ENCODE peak calls at places on chromosomes 12 and 14, in six cellular contexts. L is stimulated activated naive CD4-positive, alpha-beta T cell; T is activated CD8-positive, alpha-beta memory T cell treated with anti-CD3 and anti-CD28 coated beads for 4 hours; X is stimulated activated CD4-positive, alpha-beta T cell treated with anti-CD3 and anti-CD28 coated beads, Interleukin-15, amount 100 ng/mL, for 24 hours; S is MV-4-11; G is NCI-H1694. P is an unnamed sample.

GRCh38 chr14:88189040-88189839 is 133.8 kb downstream of the KCNK10 start:
- DNase-seq in L (peak; percentile 18), T (no peak), X (peak; percentile 74), S (peak; percentile 77), G (peak; percentile 97), P (peak; percentile 77)

GRCh38 chr12:16347391-16348298 is at the start of gene MGST1:
- DNase-seq in L (no peak), T (no peak), X (no peak), S (peak; percentile 52), G (no peak), P (peak; percentile 70)

GRCh38 chr12:121568971-121569808 is 11.6 kb downstream of the KDM2B start:
- DNase-seq in L (no peak), T (no peak), X (no peak), S (no peak), G (no peak), P (no peak)

GRCh38 chr12:15427913-15428312 is 105.6 kb downstream of the PTPRO start:
- DNase-seq in L (no peak), T (no peak), X (no peak), S (no peak), G (no peak), P (no peak)

GRCh38 chr12:10634427-10634826 is 21.0 kb upstream of the MAGOHB start:
- DNase-seq in L (no peak), T (no peak), X (no peak), S (no peak), G (no peak), P (peak; percentile 48)

GRCh38 chr12:6284273-6284672 is 26.2 kb upstream of the PLEKHG6 start:
- DNase-seq in L (no peak), T (no peak), X (no peak), S (no peak), G (no peak), P (no peak)

GRCh38 chr14:85437143-85437542 is 92.8 kb upstream of the FLRT2 start:
- DNase-seq in L (no peak), T (no peak), X (no peak), S (no peak), G (no peak), P (peak; percentile 26)

GRCh38 chr12:68785358-68785757 is 22.6 kb upstream of the MDM2 start:
- DNase-seq in L (no peak), T (no peak), X (no peak), S (peak; percentile 39), G (no peak), P (peak; percentile 78)

GRCh38 chr14:33679461-33680225 is 271.2 kb downstream of the EGLN3 start:
- DNase-seq in L (no peak), T (no peak), X (no peak), S (no peak), G (no peak), P (no peak)

GRCh38 chr14:104554608-104555401 is 24.8 kb upstream of the C14orf180 start:
- DNase-seq in L (no peak), T (no peak), X (no peak), S (no peak), G (peak; percentile 74), P (no peak)

GRCh38 chr12:78406776-78407335 is 457.7 kb upstream of the SYT1 start:
- DNase-seq in L (no peak), T (no peak), X (no peak), S (no peak), G (no peak), P (peak; percentile 42)

GRCh38 chr14:61121293-61121897 is 140.3 kb downstream of the SLC38A6 start:
- DNase-seq in L (no peak), T (no peak), X (no peak), S (peak; percentile 99), G (no peak), P (peak; percentile 15)

GRCh38 chr12:6684609-6685008 is 4.6 kb downstream of the ZNF384 start:
- DNase-seq in L (peak; percentile 66), T (peak; percentile 15), X (peak; percentile 60), S (peak; percentile 48), G (peak; percentile 93), P (peak; percentile 33)

GRCh38 chr14:104129556-104129955 is 8.8 kb upstream of the KIF26A start:
- DNase-seq in L (no peak), T (no peak), X (no peak), S (no peak), G (no peak), P (no peak)

GRCh38 chr12:82952946-82953345 is 266.2 kb downstream of the TMTC2 start:
- DNase-seq in L (no peak), T (no peak), X (no peak), S (no peak), G (no peak), P (no peak)

GRCh38 chr14:73269729-73270651 is 32.7 kb downstream of the PAPLN start:
- DNase-seq in L (no peak), T (no peak), X (peak; percentile 22), S (no peak), G (no peak), P (no peak)

GRCh38 chr12:10618338-10618987 is 5.1 kb upstream of the MAGOHB start:
- DNase-seq in L (no peak), T (no peak), X (no peak), S (no peak), G (no peak), P (peak; percentile 91)

GRCh38 chr12:126773012-126773411 is 1494.0 kb upstream of the TMEM132C start:
- DNase-seq in L (no peak), T (no peak), X (no peak), S (no peak), G (no peak), P (no peak)

GRCh38 chr12:3777206-3777809 is 24.4 kb upstream of the CRACR2A start:
- DNase-seq in L (peak; percentile 28), T (no peak), X (no peak), S (peak; percentile 15), G (peak; percentile 70), P (peak; percentile 36)

GRCh38 chr12:25771062-25771461 is 187.4 kb upstream of the RASSF8 start:
- DNase-seq in L (no peak), T (no peak), X (no peak), S (peak; percentile 98), G (no peak), P (no peak)

GRCh38 chr12:43112101-43112661 is 439.8 kb downstream of the ADAMTS20 start:
- DNase-seq in L (no peak), T (no peak), X (no peak), S (no peak), G (no peak), P (no peak)

GRCh38 chr14:54792288-54792687 is 110.3 kb downstream of the GCH1 start:
- DNase-seq in L (no peak), T (no peak), X (no peak), S (no peak), G (no peak), P (no peak)

GRCh38 chr14:102776761-102777710 is at the start of gene TRAF3:
- DNase-seq in L (peak; percentile 90), T (peak; percentile 73), X (peak; percentile 85), S (peak; percentile 36), G (no peak), P (peak; percentile 70)

P was measured in HCEC 1CT.